ENCODE peak calls at places on chromosomes 12 and 14, in seven cellular contexts. B, Q, W, V, E, R and C are unnamed samples.

GRCh38 chr14:63290741-63291286 is 27.9 kb downstream of the GPHB5 start:
- DNase-seq in W (no peak), V (no peak), R (no peak), E (no peak), B (no peak), Q (no peak), C (no peak)

GRCh38 chr12:71476513-71476912 is 36.9 kb downstream of the LGR5 start:
- DNase-seq in R (no peak), W (no peak), V (no peak), E (no peak), B (no peak), Q (no peak), C (no peak)

GRCh38 chr14:99348816-99349609 is 77.0 kb upstream of the BCL11B start:
- DNase-seq in V (no peak), E (no peak), Q (no peak), W (no peak), R (no peak), B (no peak), C (no peak)

GRCh38 chr12:30691122-30691879 is 4.4 kb downstream of the IPO8 start:
- DNase-seq in B (no peak), W (no peak), V (no peak), E (no peak), R (no peak), Q (no peak), C (no peak)

GRCh38 chr12:84632556-84632955 is 280.0 kb downstream of the SLC6A15 start:
- DNase-seq in B (no peak), W (no peak), Q (no peak), E (no peak), R (no peak), V (no peak), C (no peak)

GRCh38 chr12:52037248-52037861 is 13.9 kb upstream of the NR4A1 start:
- DNase-seq in B (no peak), Q (no peak), W (no peak), R (no peak), V (no peak), E (no peak), C (peak; percentile 60)

GRCh38 chr14:31705731-31706130 is 144.5 kb downstream of the NUBPL start:
- DNase-seq in W (no peak), E (no peak), B (no peak), R (no peak), Q (no peak), V (no peak), C (no peak)

GRCh38 chr12:98499668-98500456 is 15.5 kb upstream of the TMPO start:
- DNase-seq in Q (no peak), E (no peak), R (no peak), B (no peak), W (no peak), V (no peak), C (no peak)

GRCh38 chr14:90159688-90160087 is 96.7 kb upstream of the PSMC1 start:
- DNase-seq in V (no peak), Q (no peak), B (no peak), W (no peak), R (no peak), E (no peak), C (no peak)

GRCh38 chr14:61542848-61543790 is 152.2 kb upstream of the HIF1A start:
- DNase-seq in B (no peak), V (no peak), Q (no peak), R (no peak), W (no peak), E (no peak), C (no peak)

GRCh38 chr14:101442451-101442850 is 118.8 kb upstream of the DIO3 start:
- DNase-seq in V (no peak), E (peak; percentile 41), B (no peak), Q (no peak), W (no peak), R (peak; percentile 25), C (peak; percentile 77)

GRCh38 chr14:76131071-76131985 is 20.4 kb upstream of the GPATCH2L start:
- DNase-seq in R (no peak), B (no peak), E (no peak), Q (no peak), V (no peak), W (no peak), C (no peak)

GRCh38 chr12:62044450-62044849 is 215.8 kb upstream of the USP15 start:
- DNase-seq in Q (no peak), V (no peak), E (no peak), B (no peak), W (no peak), R (no peak), C (no peak)

GRCh38 chr12:121784460-121784859 is 9.0 kb downstream of the RHOF start:
- DNase-seq in W (no peak), B (no peak), E (no peak), V (no peak), R (no peak), Q (no peak), C (no peak)

GRCh38 chr12:75724913-75725312 is 213.5 kb upstream of the KRR1 start:
- DNase-seq in B (no peak), R (no peak), Q (no peak), V (peak; percentile 83), E (no peak), W (no peak), C (no peak)

GRCh38 chr12:49515266-49515665 is 23.6 kb upstream of the KCNH3 start:
- DNase-seq in R (no peak), B (no peak), V (no peak), W (no peak), Q (peak; percentile 17), E (no peak), C (no peak)

GRCh38 chr12:114445401-114446323 is 39.7 kb upstream of the TBX5 start:
- DNase-seq in Q (no peak), R (no peak), E (no peak), W (no peak), V (no peak), B (no peak), C (no peak)